ENCODE peak calls at places on chromosomes 13 and 19, in seven cellular contexts. C is adrenal gland, L is spleen, H is psoas muscle, K is thoracic aorta, M is coronary artery, N is GM23248. S is an unnamed sample.

GRCh38 chr19:1169921-1170885 is 3.9 kb downstream of the SBNO2 start:
- DNase-seq in L (peak; percentile 79), N (peak; percentile 65), C (peak; percentile 85), H (peak; percentile 81), K (no peak), M (no peak), S (no peak)

GRCh38 chr13:20672772-20673171 is 30.7 kb upstream of the IL17D start:
- DNase-seq in C (no peak), H (no peak), K (no peak), L (no peak), M (no peak), N (peak; percentile 41), S (no peak)

GRCh38 chr13:101258071-101258470 is 158.2 kb downstream of the NALCN start:
- DNase-seq in K (no peak), H (no peak), M (no peak), L (no peak), N (peak; percentile 94), C (no peak), S (no peak)

GRCh38 chr13:72959643-72960042 is 99.2 kb upstream of the KLF5 start:
- DNase-seq in H (no peak), L (no peak), C (no peak), N (peak; percentile 54), M (no peak), K (no peak), S (peak; percentile 65)

GRCh38 chr19:35561436-35561835 is 2.0 kb downstream of the ATP4A start:
- DNase-seq in M (no peak), H (no peak), C (no peak), N (no peak), L (peak; percentile 17), K (no peak), S (no peak)

GRCh38 chr13:113794764-113795173 is 35.7 kb downstream of the TMEM255B start:
- DNase-seq in K (no peak), C (no peak), H (no peak), L (peak; percentile 58), N (no peak), M (no peak), S (no peak)

GRCh38 chr13:37599509-37599908 is 941 bp upstream of the POSTN start:
- DNase-seq in N (no peak), C (no peak), L (no peak), H (no peak), K (no peak), M (no peak), S (no peak)

GRCh38 chr13:65302691-65303090 is 1927.4 kb downstream of the PCDH9 start:
- DNase-seq in M (no peak), K (no peak), L (no peak), N (no peak), C (no peak), H (no peak), S (no peak)

GRCh38 chr19:33300016-33300981 is 2.0 kb downstream of the CEBPA start:
- DNase-seq in K (no peak), H (no peak), L (no peak), N (no peak), C (no peak), M (no peak), S (no peak)

GRCh38 chr19:1438933-1439358 is 750 bp downstream of the RPS15 start:
- DNase-seq in M (no peak), L (no peak), H (no peak), C (no peak), N (peak; percentile 44), K (no peak), S (no peak)

GRCh38 chr13:25882732-25883357 is 169.0 kb downstream of the SHISA2 start:
- DNase-seq in M (no peak), L (no peak), C (no peak), K (no peak), H (no peak), N (no peak), S (no peak)

GRCh38 chr13:107765724-107766436 is 449.5 kb downstream of the LIG4 start:
- DNase-seq in L (no peak), H (no peak), C (no peak), M (no peak), N (peak; percentile 61), K (no peak), S (no peak)

GRCh38 chr13:110371550-110372465 is 64.7 kb downstream of the COL4A2 start:
- DNase-seq in C (no peak), M (no peak), K (no peak), N (no peak), H (no peak), L (no peak), S (no peak)

GRCh38 chr13:98432638-98433037 is 144.3 kb downstream of the STK24 start:
- DNase-seq in K (no peak), C (no peak), L (no peak), H (no peak), N (no peak), M (no peak), S (no peak)

GRCh38 chr13:53028063-53028462 is 550 bp upstream of the OLFM4 start:
- DNase-seq in K (no peak), H (no peak), N (no peak), L (no peak), M (no peak), C (no peak), S (peak; percentile 75)

GRCh38 chr19:55441319-55441691 is 1.8 kb downstream of the SHISA7 start:
- DNase-seq in K (no peak), M (no peak), L (no peak), C (no peak), N (no peak), H (no peak), S (no peak)

GRCh38 chr13:75324413-75324940 is 157.5 kb downstream of the TBC1D4 start:
- DNase-seq in C (no peak), H (no peak), N (no peak), L (no peak), M (no peak), K (no peak), S (no peak)

GRCh38 chr19:52237771-52238400 is 31.5 kb upstream of the ZNF766 start:
- DNase-seq in N (peak; percentile 74), C (peak; percentile 57), L (peak; percentile 77), H (peak; percentile 33), M (no peak), K (no peak), S (peak; percentile 59)

GRCh38 chr19:41543582-41543981 is 32.4 kb upstream of the CEACAM21 start:
- DNase-seq in H (no peak), M (no peak), N (no peak), C (no peak), L (no peak), K (no peak), S (no peak)

GRCh38 chr19:30719189-30719990 is 347.2 kb downstream of the ZNF536 start:
- DNase-seq in C (peak; percentile 78), M (no peak), N (peak; percentile 54), H (peak; percentile 66), K (no peak), L (peak; percentile 83), S (peak; percentile 65)

GRCh38 chr13:97781891-97782305 is 171.6 kb upstream of the IPO5 start:
- DNase-seq in L (no peak), K (no peak), N (peak; percentile 2), M (peak; percentile 85), C (no peak), H (no peak), S (no peak)

GRCh38 chr13:97566907-97567306 is 132.9 kb downstream of the RAP2A start:
- DNase-seq in C (no peak), N (no peak), L (no peak), H (no peak), M (no peak), K (no peak), S (no peak)

GRCh38 chr19:32022946-32023832 is 322.2 kb upstream of the ZNF507 start:
- DNase-seq in C (no peak), L (no peak), N (no peak), M (no peak), K (no peak), H (no peak), S (no peak)
- H3K27ac ChIP-seq in C (peak overlapping the region; percentile 32), L (peak overlapping the region; percentile 42), N (no peak overlapping the region), M (no peak overlapping the region), K (no peak overlapping the region), H (no peak overlapping the region), S (no peak overlapping the region)

DNA sequence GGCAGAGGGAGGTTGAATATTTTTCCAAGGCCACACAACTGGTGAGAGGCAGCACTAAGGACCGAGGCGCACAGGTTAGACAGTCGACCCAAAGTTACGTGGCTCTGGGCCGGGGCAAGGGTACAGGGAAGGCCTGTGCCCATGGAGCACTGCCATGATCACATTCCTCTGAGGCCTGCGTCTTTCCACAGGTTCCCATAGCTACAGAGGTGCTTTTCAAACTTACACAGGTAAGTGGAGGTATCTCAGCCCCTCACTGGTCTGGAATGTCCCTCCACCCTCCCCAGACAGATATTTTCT is 814 bp downstream of the ZNF211 start:
- DNase-seq in H (no peak), N (no peak), C (no peak), L (peak; percentile 68), M (no peak), K (no peak), S (no peak)
- H3K27ac ChIP-seq in H (no peak overlapping the region), N (no peak overlapping the region), C (peak overlapping the region; percentile 89), L (peak overlapping the region; percentile 90), M (no peak overlapping the region), K (no peak overlapping the region), S (no peak overlapping the region)

DNA sequence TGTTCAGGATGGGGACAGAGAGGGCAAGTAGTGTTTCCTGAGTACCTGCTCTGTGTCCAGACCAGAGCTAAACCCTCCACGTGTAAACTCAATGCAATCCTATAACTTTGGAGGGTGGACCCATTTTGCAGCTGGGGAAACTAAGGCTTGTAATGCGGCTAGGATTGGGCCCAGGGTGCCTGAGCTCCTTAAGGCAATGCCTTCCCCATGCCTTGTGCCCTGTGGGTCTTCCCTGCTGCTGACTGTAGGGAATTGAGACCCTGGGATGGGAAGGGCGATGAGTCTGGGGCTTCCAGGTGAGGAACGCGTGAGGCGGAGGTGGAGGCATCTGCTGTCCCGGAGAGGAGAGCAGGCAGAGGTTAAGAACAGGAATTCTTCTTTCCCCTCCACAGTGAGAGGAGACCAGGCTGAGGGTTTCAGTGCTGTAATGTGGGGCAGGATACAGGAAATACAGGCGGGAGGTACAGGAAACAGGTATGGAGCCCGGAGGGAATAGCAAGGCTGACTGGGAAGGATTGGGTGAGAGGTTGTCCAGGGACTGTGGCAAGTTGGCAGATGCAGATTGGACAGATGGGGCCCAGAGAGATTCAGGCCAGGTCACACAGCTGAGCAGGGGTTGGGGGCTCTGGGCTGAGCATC is 19.2 kb downstream of the SLC27A1 start:
- DNase-seq in L (no peak), H (no peak), C (no peak), N (no peak), M (no peak), K (no peak), S (no peak)
- H3K27ac ChIP-seq in L (peak overlapping the region; percentile 41), H (peak overlapping the region; percentile 9), C (peak overlapping the region; percentile 23), N (no peak overlapping the region), M (no peak overlapping the region), K (no peak overlapping the region), S (no peak overlapping the region)

DNA sequence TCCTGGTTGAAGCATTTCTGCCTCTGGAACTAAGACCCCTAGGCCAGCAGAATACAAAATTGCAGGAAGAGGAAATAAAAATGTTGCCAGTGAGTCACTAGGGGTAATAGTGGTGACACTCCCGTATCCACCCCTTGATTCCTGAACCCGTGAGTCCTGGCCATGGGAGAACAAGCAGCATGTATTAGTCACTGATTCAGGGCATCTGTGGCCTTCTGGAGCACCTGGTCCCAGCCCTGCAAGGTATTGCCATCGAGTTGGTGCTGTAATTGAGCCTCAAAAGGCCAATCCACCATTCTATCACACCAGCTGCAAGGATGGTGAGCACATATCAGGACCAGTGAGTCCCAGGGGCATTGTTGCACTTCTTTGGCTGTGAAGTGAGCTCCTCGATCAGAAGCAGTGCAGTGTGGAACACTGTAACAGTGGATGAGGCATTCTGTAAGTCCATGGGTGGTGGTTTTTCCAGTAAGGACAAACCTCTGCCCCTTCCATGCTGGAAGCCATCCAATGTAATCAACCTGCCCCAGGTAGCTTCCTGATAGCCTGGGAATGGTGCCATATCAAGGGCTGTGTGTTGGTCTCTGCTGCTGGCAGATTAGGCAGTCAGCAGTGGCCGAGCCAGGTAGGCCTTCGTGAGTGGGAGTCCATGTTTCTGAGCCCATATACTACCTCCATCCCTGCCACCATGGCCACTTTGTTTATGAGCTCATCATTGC is 39.6 kb downstream of the C1QTNF9 start:
- DNase-seq in C (no peak), L (no peak), N (no peak), H (no peak), M (no peak), K (no peak), S (peak; percentile 96)
- H3K27ac ChIP-seq in C (no peak overlapping the region), L (no peak overlapping the region), N (no peak overlapping the region), H (no peak overlapping the region), M (no peak overlapping the region), K (no peak overlapping the region), S (peak overlapping the region; percentile 97)

S was measured in small intestine.